ENCODE peak calls at places on chromosomes 11 and 22, in six cellular contexts. B is spleen, O is colonic mucosa, I is heart left ventricle, Z is cardiac muscle cell, E is right lobe of liver. W is an unnamed sample.

GRCh38 chr11:12137938-12138731 is 27.7 kb downstream of the MICAL2 start:
- DNase-seq in B (peak), O (no peak), I (no peak), Z (no peak), E (no peak), W (no peak)

GRCh38 chr11:6194065-6194581 is 4.9 kb upstream of the OR52W1 start:
- DNase-seq in B (no peak), O (no peak), I (no peak), Z (no peak), E (no peak), W (no peak)

GRCh38 chr22:44341431-44342346 is 28.9 kb upstream of the SHISAL1 start:
- DNase-seq in B (no peak), O (no peak), I (peak), Z (peak), E (no peak), W (no peak)

GRCh38 chr11:73851046-73851764 is 25.4 kb downstream of the COA4 start:
- DNase-seq in B (no peak), O (no peak), I (no peak), Z (peak), E (no peak), W (no peak)

GRCh38 chr11:114250993-114251796 is 45.0 kb upstream of the NNMT start:
- DNase-seq in B (no peak), O (no peak), I (peak), Z (no peak), E (no peak), W (no peak)

GRCh38 chr11:9922806-9923205 is 258.9 kb downstream of the SWAP70 start:
- DNase-seq in B (no peak), O (no peak), I (no peak), Z (peak), E (no peak), W (no peak)

GRCh38 chr11:65136515-65137096 is 2.3 kb upstream of the SYVN1 start:
- DNase-seq in B (peak), O (peak), I (no peak), Z (no peak), E (no peak), W (peak)

GRCh38 chr11:73288197-73288872 is 16.2 kb downstream of the P2RY6 start:
- DNase-seq in B (no peak), O (no peak), I (no peak), Z (no peak), E (no peak), W (no peak)

GRCh38 chr11:18802381-18803257 is 11.0 kb upstream of the PTPN5 start:
- DNase-seq in B (no peak), O (peak), I (no peak), Z (peak), E (no peak), W (no peak)

GRCh38 chr11:102322560-102322959 is 5.3 kb downstream of the BIRC3 start:
- DNase-seq in B (no peak), O (no peak), I (no peak), Z (no peak), E (no peak), W (no peak)

GRCh38 chr22:47150426-47150825 is 388.0 kb downstream of the TBC1D22A start:
- DNase-seq in B (no peak), O (no peak), I (no peak), Z (no peak), E (no peak), W (no peak)

GRCh38 chr11:101127348-101127698 is 2.3 kb downstream of the PGR start:
- DNase-seq in B (no peak), O (no peak), I (no peak), Z (peak), E (peak), W (peak)

GRCh38 chr11:3051435-3052108 is 5.7 kb downstream of the CARS1 start:
- DNase-seq in B (peak), O (no peak), I (no peak), Z (no peak), E (no peak), W (no peak)
- TF ChIP-seq CTCF in B (no peak), O (no peak), I (no peak), Z (peak), E (no peak), W (no peak)

GRCh38 chr22:20016734-20017621 is at the start of gene ARVCF:
- DNase-seq in B (peak), O (peak), I (peak), Z (peak), E (peak), W (peak)
- TF ChIP-seq CTCF in B (no peak), O (no peak), I (peak), Z (peak), E (peak), W (no peak)

DNA sequence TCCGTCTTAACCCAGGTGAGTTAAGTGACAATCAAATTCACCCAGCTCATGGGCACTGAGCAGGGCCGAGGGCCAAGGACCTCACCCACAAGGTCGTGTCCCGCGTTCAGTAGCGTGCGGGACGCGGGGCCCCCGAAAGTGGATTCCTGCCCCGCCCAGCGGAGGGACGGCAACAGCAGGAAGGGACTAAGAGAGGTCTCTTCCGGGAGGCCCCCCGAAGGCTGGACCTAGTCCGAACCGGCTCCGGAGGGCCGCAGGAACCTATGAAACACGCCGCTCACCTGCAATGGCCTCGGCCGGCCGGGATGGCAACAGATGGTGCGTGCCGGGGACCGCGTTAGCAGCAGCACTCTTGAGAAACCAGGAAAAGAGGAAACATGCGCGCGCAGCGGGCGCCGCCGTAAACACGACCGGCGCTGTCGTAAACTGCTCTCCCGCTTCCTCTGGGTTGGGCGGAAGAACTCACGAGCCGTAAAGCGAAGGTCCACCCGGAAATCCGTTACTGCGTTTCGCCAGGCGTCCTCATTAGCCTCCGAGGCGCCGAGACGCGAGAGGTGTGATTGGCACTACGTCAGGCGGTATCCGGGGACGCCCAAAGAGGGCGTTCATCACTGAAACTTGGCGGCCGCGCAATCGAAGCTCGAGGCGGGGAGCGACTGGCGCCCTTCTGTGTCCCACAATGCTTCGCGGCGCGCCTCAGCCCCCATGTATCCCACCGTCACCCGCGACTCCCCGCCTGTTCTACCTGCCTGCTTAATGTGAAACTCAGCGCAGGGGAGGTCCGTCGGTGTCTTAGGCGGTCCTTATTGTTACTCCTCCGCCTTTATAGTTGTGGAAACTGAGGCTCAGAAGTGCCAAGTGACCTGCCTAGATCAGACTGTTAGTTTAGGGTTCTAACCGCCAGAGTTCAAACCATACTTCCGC is at the start of gene EIF3D:
- DNase-seq in B (peak), O (peak), I (peak), Z (peak), E (peak), W (peak)
- TF ChIP-seq CTCF in B (peak), O (no peak), I (peak), Z (no peak), E (no peak), W (no peak)

DNA sequence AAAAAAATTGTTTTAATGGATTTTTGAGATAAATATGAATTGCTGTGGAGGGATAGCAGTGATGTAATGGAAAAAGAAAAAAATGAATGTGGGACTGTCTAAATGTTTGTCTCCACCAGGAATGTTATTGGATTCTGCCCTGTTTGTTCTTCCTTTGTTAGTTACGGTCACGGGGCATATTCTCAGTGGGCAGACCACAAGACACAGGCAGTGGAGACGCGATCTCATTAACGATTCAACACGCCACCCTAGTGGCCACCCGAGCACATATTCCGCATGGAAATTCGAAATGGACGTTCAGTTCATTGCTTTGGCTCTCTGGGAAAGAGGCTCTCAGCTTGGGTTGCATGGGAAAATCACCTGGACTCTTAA is 151.8 kb upstream of the TTC12 start:
- DNase-seq in B (no peak), O (no peak), I (no peak), Z (no peak), E (no peak), W (no peak)
- TF ChIP-seq CTCF in B (no peak), O (no peak), I (no peak), Z (peak), E (no peak), W (no peak)

GRCh38 chr11:110878513-110878912 is 166.3 kb upstream of the ARHGAP20 start:
- DNase-seq in B (no peak), O (no peak), I (no peak), Z (no peak), E (no peak), W (no peak)

GRCh38 chr11:110886241-110886640 is 174.0 kb upstream of the ARHGAP20 start:
- DNase-seq in B (no peak), O (no peak), I (no peak), Z (no peak), E (no peak), W (no peak)

DNA sequence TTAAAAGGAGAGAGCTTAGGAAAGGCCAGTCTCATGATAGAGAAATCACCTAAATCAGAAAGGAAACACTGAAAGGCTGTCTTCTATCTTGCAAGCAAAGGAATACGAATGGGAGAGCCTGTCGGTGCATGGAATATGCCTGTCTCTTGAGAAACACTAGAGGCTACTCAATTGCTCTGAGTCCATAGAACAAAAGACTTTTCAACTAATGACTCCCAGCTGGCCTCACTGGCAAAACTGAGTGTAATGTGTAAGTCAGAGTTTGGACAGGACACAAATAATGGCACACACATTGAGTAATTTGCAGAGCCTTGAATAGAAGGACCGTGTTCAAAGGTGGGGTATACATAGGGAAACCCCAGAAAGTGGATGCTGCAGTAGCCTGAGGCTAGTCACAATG is 171.0 kb upstream of the ARHGAP20 start:
- DNase-seq in B (no peak), O (no peak), I (no peak), Z (no peak), E (no peak), W (no peak)
- TF ChIP-seq CTCF in B (no peak), O (no peak), I (no peak), Z (no peak), E (no peak), W (no peak)

GRCh38 chr11:91513734-91514133 is 710.9 kb upstream of the FAT3 start:
- DNase-seq in B (no peak), O (no peak), I (no peak), Z (no peak), E (no peak), W (no peak)
- TF ChIP-seq CTCF in B (no peak), O (no peak), I (no peak), Z (no peak), E (no peak), W (no peak)

W was measured in mucosa of descending colon.